ENCODE peak calls at places on chromosome 11, in seven cellular contexts. M is fibroblast of mammary gland, R is cardiac muscle cell, K is neural crest cell, W is ovary, P is HCT116, F is cardiac fibroblast. S is an unnamed sample.

GRCh38 chr11:34468209-34468841 is 29.6 kb downstream of the CAT start:
- DNase-seq in P (peak; percentile 28), M (peak; percentile 46), F (peak; percentile 53), R (peak; percentile 45), K (no peak), W (no peak), S (peak; percentile 48)

GRCh38 chr11:6968816-6969215 is 42.6 kb downstream of the ZNF215 start:
- DNase-seq in R (peak; percentile 23), P (no peak), M (peak; percentile 85), K (no peak), W (no peak), F (peak; percentile 69), S (no peak)

GRCh38 chr11:78453140-78453935 is 35.7 kb upstream of the GAB2 start:
- DNase-seq in W (no peak), M (peak; percentile 17), P (no peak), R (peak; percentile 57), K (no peak), F (peak; percentile 15), S (peak; percentile 12)

GRCh38 chr11:102546923-102547471 is 16.4 kb upstream of the MMP7 start:
- DNase-seq in F (no peak), P (no peak), R (no peak), M (no peak), W (no peak), K (no peak), S (no peak)

GRCh38 chr11:99422581-99423434 is 402.1 kb downstream of the CNTN5 start:
- DNase-seq in P (no peak), F (peak; percentile 38), M (no peak), W (no peak), K (no peak), R (no peak), S (no peak)

GRCh38 chr11:128467041-128467440 is 120.3 kb downstream of the ETS1 start:
- DNase-seq in M (no peak), P (no peak), K (no peak), R (no peak), W (no peak), F (no peak), S (no peak)

GRCh38 chr11:102592634-102593581 is 32.2 kb downstream of the MMP20 start:
- DNase-seq in K (no peak), P (peak; percentile 64), M (peak; percentile 42), W (no peak), F (peak; percentile 49), R (peak; percentile 37), S (no peak)

GRCh38 chr11:134949121-134949591 is 537.1 kb upstream of the B3GAT1 start:
- DNase-seq in R (peak; percentile 80), M (peak; percentile 72), P (peak; percentile 45), K (no peak), F (peak; percentile 79), W (no peak), S (no peak)

GRCh38 chr11:35077709-35078695 is 61.0 kb upstream of the CD44 start:
- DNase-seq in M (peak; percentile 84), W (no peak), K (no peak), R (no peak), P (peak; percentile 42), F (peak; percentile 74), S (no peak)

GRCh38 chr11:86162257-86162656 is 82.3 kb upstream of the EED start:
- DNase-seq in W (peak; percentile 46), K (no peak), F (peak; percentile 89), R (peak; percentile 87), P (no peak), M (peak; percentile 94), S (no peak)

GRCh38 chr11:130315354-130315970 is 745 bp upstream of the ZBTB44 start:
- DNase-seq in F (no peak), P (no peak), M (no peak), R (peak; percentile 10), K (no peak), W (peak; percentile 57), S (peak; percentile 56)

GRCh38 chr11:108160970-108161566 is 39.7 kb downstream of the ACAT1 start:
- DNase-seq in K (no peak), F (no peak), M (no peak), P (no peak), R (no peak), W (no peak), S (peak; percentile 54)

GRCh38 chr11:37503411-37504065 is 905.5 kb upstream of the RAG2 start:
- DNase-seq in R (no peak), W (no peak), P (no peak), F (no peak), K (no peak), M (peak; percentile 2), S (no peak)

GRCh38 chr11:74185695-74186094 is 14.6 kb downstream of the PPME1 start:
- DNase-seq in F (peak; percentile 27), W (no peak), M (no peak), K (no peak), P (no peak), R (no peak), S (no peak)

GRCh38 chr11:14418801-14419417 is 59.9 kb upstream of the RRAS2 start:
- DNase-seq in W (no peak), F (peak; percentile 55), P (peak; percentile 48), K (no peak), R (no peak), M (peak; percentile 45), S (peak; percentile 22)

GRCh38 chr11:58513747-58514367 is 6.0 kb upstream of the OR5B21 start:
- DNase-seq in M (peak; percentile 75), P (peak; percentile 64), F (peak; percentile 86), R (peak; percentile 77), K (peak; percentile 41), W (no peak), S (no peak)

GRCh38 chr11:87061766-87062165 is 24.0 kb downstream of the TMEM135 start:
- DNase-seq in F (no peak), R (no peak), W (no peak), M (no peak), K (no peak), P (no peak), S (no peak)

GRCh38 chr11:266676-267439 is 11.3 kb upstream of the NLRP6 start:
- DNase-seq in F (no peak), R (no peak), W (no peak), P (no peak), M (peak; percentile 21), K (no peak), S (no peak)

GRCh38 chr11:721913-722811 is 16.1 kb downstream of the EPS8L2 start:
- DNase-seq in R (no peak), M (no peak), W (no peak), K (no peak), P (no peak), F (no peak), S (peak; percentile 69)

GRCh38 chr11:107011977-107012376 is 6.3 kb downstream of the GUCY1A2 start:
- DNase-seq in F (peak; percentile 61), W (no peak), P (no peak), K (no peak), M (no peak), R (peak; percentile 40), S (no peak)

GRCh38 chr11:117071344-117071787 is 26.9 kb downstream of the SIK3 start:
- DNase-seq in P (no peak), K (no peak), F (peak; percentile 24), R (peak; percentile 57), W (no peak), M (peak; percentile 25), S (no peak)

GRCh38 chr11:27347949-27348879 is 14.8 kb downstream of the CCDC34 start:
- DNase-seq in M (no peak), W (no peak), R (no peak), P (no peak), F (no peak), K (no peak), S (no peak)

GRCh38 chr11:77278595-77279506 is 22.6 kb downstream of the GDPD4 start:
- DNase-seq in P (no peak), K (no peak), W (no peak), R (no peak), F (peak; percentile 54), M (peak; percentile 60), S (no peak)

GRCh38 chr11:76652989-76653673 is 17.4 kb downstream of the LRRC32 start:
- DNase-seq in R (no peak), W (peak; percentile 27), P (no peak), F (no peak), K (no peak), M (no peak), S (no peak)

GRCh38 chr11:36131719-36132349 is 157.4 kb downstream of the COMMD9 start:
- DNase-seq in P (no peak), W (peak; percentile 69), K (peak; percentile 18), R (peak; percentile 73), F (peak; percentile 75), M (peak; percentile 67), S (peak; percentile 58)

GRCh38 chr11:106379712-106380111 is 302.2 kb downstream of the AASDHPPT start:
- DNase-seq in F (no peak), R (no peak), M (no peak), K (no peak), W (no peak), P (no peak), S (no peak)

GRCh38 chr11:85694385-85694980 is 8.5 kb upstream of the CCDC89 start:
- DNase-seq in F (peak; percentile 78), R (peak; percentile 70), P (peak; percentile 18), M (peak; percentile 71), W (no peak), K (no peak), S (peak; percentile 24)

GRCh38 chr11:93775289-93775688 is 8.8 kb upstream of the MED17 start:
- DNase-seq in P (peak; percentile 18), F (peak; percentile 26), K (peak; percentile 44), M (no peak), W (no peak), R (peak; percentile 25), S (no peak)
- TF ChIP-seq CTCF in P (peak; percentile 66), F (peak; percentile 2), K (peak; percentile 50), M (peak; percentile 41), W (no peak), R (peak; percentile 34), S (peak; percentile 15)

GRCh38 chr11:94997437-94997836 is 23.9 kb downstream of the KDM4D start:
- DNase-seq in K (no peak), F (no peak), M (no peak), W (no peak), P (no peak), R (no peak), S (no peak)
- TF ChIP-seq CTCF in K (peak; percentile 39), F (peak; percentile 22), M (peak; percentile 7), W (no peak), P (peak; percentile 47), R (no peak), S (peak; percentile 25)

DNA sequence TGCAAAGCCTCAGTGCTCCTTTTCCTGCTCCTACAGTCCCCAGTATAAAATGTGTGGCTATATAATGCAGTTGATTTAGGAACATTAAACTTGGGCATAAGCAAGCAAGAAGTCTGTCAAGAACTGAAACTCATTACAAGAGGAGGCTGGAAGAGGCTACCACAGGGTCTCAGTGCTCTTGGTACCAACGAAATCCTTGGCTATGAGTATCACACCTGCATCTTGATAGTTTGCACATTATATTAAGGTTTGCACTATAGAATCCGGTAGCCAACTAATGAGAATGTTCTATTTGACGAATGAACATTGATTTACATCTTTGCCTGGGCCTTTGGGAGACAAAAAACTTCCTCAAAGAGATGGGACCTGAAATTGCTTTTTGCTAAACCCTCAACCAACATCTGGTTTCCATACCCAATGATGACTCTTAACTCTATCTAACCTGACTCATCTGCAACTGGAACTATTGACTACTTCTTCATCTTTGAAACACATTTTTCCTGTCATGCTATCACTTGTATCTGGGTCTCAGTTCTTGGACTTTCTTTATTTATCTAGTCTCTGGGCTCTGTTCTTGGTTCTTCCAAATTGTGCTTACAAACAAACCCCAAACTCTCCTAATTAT is 207.2 kb upstream of the CTSC start:
- DNase-seq in F (no peak), M (peak; percentile 89), K (no peak), P (no peak), R (no peak), W (no peak), S (no peak)
- TF ChIP-seq CTCF in F (no peak), M (no peak), K (no peak), P (no peak), R (no peak), W (no peak), S (no peak)

GRCh38 chr11:32071811-32072210 is 19.1 kb upstream of the RCN1 start:
- DNase-seq in K (no peak), M (peak; percentile 56), W (no peak), R (peak; percentile 74), P (no peak), F (peak; percentile 71), S (no peak)
- TF ChIP-seq CTCF in K (peak; percentile 63), M (peak; percentile 69), W (no peak), R (peak; percentile 66), P (peak; percentile 60), F (peak; percentile 74), S (no peak)